ENCODE peak calls at places on chromosomes 7 and 10, in nine cellular contexts. E is uterus, C is spleen, V is adrenal gland, N is IMR-90, U is esophagus muscularis mucosa, P is tibial nerve, G is A549, Q is heart left ventricle. Z is an unnamed sample. For H3K4me1, the result is how much of the 10 kb centered on the place peaks cover.

GRCh38 chr7:29811597-29811996 is 5.3 kb downstream of the WIPF3 start:
- DNase-seq in V (no peak), P (no peak), G (no peak), N (no peak), C (no peak), Q (no peak), E (no peak), U (peak), Z (no peak)

GRCh38 chr10:23293145-23293724 is 51.4 kb downstream of the C10orf67 start:
- DNase-seq in U (no peak), Q (no peak), E (no peak), C (no peak), G (peak), P (no peak), V (peak), N (peak), Z (no peak)

GRCh38 chr7:79159040-79159664 is 294.3 kb downstream of the MAGI2 start:
- DNase-seq in Q (no peak), E (no peak), U (no peak), V (no peak), N (no peak), G (no peak), P (no peak), C (no peak), Z (no peak)

GRCh38 chr7:48522692-48523091 is 351.4 kb downstream of the ABCA13 start:
- DNase-seq in P (no peak), Q (no peak), G (no peak), V (no peak), C (no peak), N (no peak), U (no peak), E (no peak), Z (no peak)

GRCh38 chr10:23155166-23155565 is 36.9 kb upstream of the PTF1A start:
- DNase-seq in U (peak), C (no peak), V (no peak), G (no peak), E (no peak), P (no peak), N (no peak), Q (no peak), Z (no peak)

GRCh38 chr10:37549054-37549453 is 308.4 kb downstream of the ZNF248 start:
- DNase-seq in U (peak), N (no peak), C (no peak), V (no peak), Q (no peak), G (no peak), P (no peak), E (no peak), Z (no peak)

GRCh38 chr10:62047960-62048383 is 146.5 kb downstream of the ARID5B start:
- DNase-seq in N (no peak), G (no peak), U (no peak), Q (no peak), V (no peak), P (peak), E (no peak), C (no peak), Z (peak)

GRCh38 chr10:76991571-76991970 is 646.0 kb downstream of the KCNMA1 start:
- DNase-seq in P (no peak), N (no peak), G (no peak), C (no peak), Q (no peak), E (no peak), U (no peak), V (no peak), Z (no peak)

GRCh38 chr10:30855131-30855530 is 176.5 kb downstream of the ZNF438 start:
- DNase-seq in Q (no peak), P (no peak), C (no peak), N (no peak), U (no peak), E (no peak), V (no peak), G (no peak), Z (no peak)

GRCh38 chr7:66255533-66256100 is 50.5 kb downstream of the TPST1 start:
- DNase-seq in P (no peak), G (no peak), Q (no peak), N (peak), U (no peak), C (no peak), V (no peak), E (no peak), Z (no peak)

GRCh38 chr7:78019457-78020130 is 221.0 kb downstream of the PHTF2 start:
- DNase-seq in N (peak), C (peak), V (peak), P (peak), Q (peak), U (peak), E (peak), G (peak), Z (peak)

GRCh38 chr10:112271982-112272381 is 11.2 kb upstream of the TECTB start:
- DNase-seq in C (no peak), E (no peak), V (no peak), Q (no peak), U (no peak), N (peak), P (no peak), G (no peak), Z (no peak)

DNA sequence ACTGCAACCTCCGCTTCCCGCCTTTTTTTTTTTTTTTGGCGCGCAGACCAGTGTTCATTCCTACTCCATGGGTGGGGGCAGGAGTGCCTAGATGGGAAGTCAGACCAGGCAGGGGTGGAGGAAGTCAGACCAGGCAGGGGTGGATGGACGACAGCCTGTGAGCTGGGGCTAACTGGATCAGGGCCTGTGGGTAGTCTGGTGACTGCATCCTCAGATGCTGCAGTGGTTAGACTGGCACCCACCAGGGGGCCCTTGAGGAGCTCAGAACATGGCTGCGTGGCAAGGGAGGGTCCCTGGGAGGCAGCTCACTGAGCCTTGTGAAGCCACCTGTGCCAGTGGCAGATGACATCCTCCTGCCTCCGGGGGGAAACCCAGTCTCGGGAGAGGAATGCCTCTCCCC is 35.1 kb downstream of the RCC1L start:
- DNase-seq in U (no peak), C (no peak), Q (no peak), N (no peak), V (no peak), G (no peak), E (no peak), P (no peak), Z (no peak)
- TF ChIP-seq POLR2A in U (no peak), C (no peak), Q (no peak), N (no peak), V (no peak), G (no peak), E (no peak), P (no peak), Z (no peak)

DNA sequence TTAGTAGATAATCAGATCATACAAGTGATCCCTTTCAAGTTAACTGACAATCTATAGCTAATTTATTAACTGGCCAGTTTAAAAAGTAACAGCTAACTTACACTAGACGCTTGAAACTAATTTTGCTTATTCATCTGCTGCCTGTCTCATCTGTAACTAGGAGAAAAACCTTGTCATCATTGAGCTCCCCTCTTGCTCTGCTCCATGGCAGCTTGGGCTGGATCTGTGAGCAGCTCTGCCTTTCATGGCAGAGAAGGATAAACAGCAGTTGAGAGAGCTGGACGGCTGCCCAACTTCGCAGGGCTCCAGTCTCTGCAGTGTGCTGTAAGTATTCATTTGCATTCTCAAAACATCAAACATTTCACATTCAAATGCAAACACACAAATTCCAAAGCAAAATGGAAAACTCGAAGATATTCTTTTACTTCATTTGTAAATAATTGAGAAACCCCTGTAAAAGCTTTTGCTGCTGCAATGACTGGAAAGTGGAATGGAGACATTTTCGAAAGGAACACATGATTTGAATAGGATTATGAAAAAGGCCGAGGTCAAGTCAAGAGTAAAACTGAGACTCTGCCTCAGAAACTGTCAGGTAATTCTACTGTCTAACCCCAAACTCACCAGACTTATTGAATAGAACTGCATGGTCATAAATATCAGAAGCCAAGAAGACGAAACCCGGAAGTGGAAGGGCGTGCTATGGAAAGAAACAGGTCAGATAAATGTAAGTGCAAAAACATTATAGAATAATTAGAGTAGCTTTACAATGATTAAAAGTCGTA is 17.6 kb downstream of the SLC35B4 start:
- DNase-seq in C (no peak), E (no peak), V (peak), Q (no peak), P (no peak), U (no peak), G (no peak), N (peak), Z (no peak)
- H3K4me1 ChIP-seq in C (under half), E (under half), V (under half), Q (under half), P (under half), U (half or more), G (under half), N (under half), Z (under half)

DNA sequence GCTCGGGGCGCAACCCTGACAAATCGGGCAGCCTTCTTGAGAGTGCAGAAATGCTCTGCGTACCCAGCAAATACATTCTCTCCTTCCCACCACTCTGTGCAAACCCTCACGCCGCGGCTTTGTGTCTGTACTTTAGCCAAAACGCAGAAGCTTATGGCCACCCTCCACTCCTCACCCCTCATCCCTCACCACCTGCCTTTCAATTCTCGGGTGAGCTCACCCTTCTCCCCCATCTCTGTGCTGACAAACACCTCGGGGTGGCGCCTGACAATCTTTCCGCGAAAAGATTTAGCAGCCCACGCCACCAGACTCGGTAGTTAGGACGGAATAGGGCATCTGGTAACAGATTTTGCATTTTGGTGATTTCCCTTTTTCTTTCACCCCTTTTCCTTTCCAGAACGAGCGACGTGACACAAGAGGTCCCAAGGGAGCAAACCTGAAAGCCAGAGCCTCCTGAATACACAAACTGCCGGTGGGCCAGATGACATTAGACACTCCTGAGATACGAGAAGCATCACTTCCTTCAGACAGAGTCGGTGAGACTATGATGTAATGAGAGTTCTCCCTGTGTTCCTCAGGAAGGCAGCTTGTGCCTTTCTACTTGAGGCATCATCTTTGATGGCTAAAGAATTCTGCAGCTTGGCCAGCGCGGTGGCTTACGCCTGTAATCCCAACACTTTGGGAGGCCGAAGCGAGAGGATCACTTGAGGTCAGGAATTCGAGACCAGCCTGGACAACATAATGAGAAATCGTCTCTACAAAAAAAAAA is 663 bp upstream of the ATAD1 start:
- DNase-seq in P (peak), Q (no peak), C (peak), G (peak), N (peak), U (no peak), E (peak), V (peak), Z (peak)
- TF ChIP-seq POLR2A in P (no peak), Q (no peak), C (no peak), G (no peak), N (no peak), U (no peak), E (no peak), V (no peak), Z (no peak)

DNA sequence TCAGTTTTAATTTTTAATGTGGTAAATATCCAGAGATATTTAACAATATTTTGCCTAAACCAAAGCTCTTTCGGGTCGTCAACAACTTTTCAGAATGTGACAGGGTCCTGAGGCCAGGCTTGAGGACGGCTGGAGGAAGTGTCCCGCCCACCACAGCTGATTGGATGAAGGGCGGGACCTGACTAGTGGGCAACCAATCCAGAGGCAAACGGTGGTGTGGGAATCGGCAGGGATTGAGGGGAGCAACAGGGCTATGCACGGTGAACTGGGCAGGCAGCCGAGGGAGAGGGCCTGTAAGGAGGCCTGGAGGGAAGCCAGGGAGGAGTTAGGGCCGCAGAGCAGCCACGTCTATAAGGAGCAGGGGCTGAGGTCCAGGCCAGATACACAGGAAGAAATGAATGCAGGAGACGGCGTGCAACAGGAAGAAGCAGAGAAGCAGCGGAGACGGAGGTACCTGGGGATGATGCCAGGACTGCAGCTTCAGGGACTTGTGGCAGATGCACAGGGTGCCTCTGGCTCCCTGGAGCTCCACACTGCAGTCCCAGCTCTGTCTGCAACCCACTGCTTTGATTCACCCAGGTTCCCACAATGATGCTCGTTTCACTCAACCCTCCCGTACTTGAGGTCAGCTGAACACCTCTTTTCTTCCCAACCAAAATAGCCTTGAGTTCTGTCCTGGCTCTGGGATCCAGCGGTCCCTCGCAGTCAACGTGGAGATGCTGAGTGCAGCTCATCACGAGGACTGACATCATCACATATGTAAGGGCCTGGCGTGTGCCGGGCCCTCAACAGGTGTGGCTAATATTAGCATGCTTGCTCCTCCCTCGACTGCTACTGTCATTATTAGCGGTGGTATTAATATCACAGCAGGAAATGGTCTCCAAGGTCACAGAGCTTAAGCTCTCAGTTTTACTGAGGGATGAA is 45.9 kb upstream of the ZMIZ1 start:
- DNase-seq in N (no peak), C (peak), E (no peak), P (no peak), Q (peak), V (no peak), G (peak), U (no peak), Z (peak)
- H3K4me1 ChIP-seq in N (under half), C (under half), E (under half), P (under half), Q (under half), V (under half), G (under half), U (under half), Z (under half)

GRCh38 chr7:81769891-81770818 is at the start of gene HGF:
- DNase-seq in C (peak), N (peak), G (no peak), V (peak), P (peak), U (peak), E (peak), Q (peak), Z (peak)
- TF ChIP-seq POLR2A in C (no peak), N (no peak), G (no peak), V (peak), P (no peak), U (no peak), E (peak), Q (no peak), Z (no peak)

DNA sequence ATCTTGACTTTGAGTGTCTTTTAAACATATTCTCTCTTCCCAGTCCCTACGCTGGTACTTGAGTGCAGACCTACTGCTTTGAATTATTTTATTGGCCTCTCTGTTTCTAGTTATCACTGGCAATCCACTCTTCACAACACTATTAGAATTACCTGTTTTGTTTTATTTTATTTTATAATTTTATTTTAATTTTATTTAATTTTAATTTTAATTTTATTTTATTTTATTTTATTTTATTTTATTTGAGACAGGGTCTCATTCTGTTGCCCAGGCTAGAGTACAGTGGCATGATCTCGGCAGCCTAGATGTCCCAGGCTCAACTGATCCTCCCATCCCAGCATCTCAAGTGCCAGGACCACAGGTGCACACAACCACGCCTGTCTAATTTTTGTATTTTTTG is 6.8 kb downstream of the STK17A start:
- DNase-seq in P (no peak), E (no peak), U (no peak), N (no peak), C (no peak), G (no peak), V (no peak), Q (no peak), Z (no peak)
- H3K4me1 ChIP-seq in P (half or more), E (under half), U (under half), N (under half), C (half or more), G (half or more), V (under half), Q (under half), Z (under half)

Z was measured in gastrocnemius medialis.